ENCODE peak calls at places on chromosomes 6 and 20, in nine cellular contexts. One of them, this sample, is unnamed.

GRCh38 chr6:159042003-159042823 is 2.6 kb downstream of the TAGAP start:
- DNase-seq in ACHN: peak
- DNase-seq in NCI-H1092: peak
- DNase-seq in T-helper 2 cell: peak
- DNase-seq in CD8-positive, alpha-beta memory T cell: peak
- DNase-seq in activated T-cell treated with anti-CD3 and anti-CD28 coated beads for 1 hour: peak
- DNase-seq in putamen: peak
- DNase-seq in omental fat pad: no peak
- DNase-seq in fibroblast of the conjunctiva: peak
- DNase-seq in this sample: peak

GRCh38 chr6:144252289-144252688 is 32.8 kb upstream of the UTRN start:
- DNase-seq in CD8-positive, alpha-beta memory T cell: no peak
- DNase-seq in omental fat pad: no peak
- DNase-seq in putamen: no peak
- DNase-seq in ACHN: no peak
- DNase-seq in activated T-cell treated with anti-CD3 and anti-CD28 coated beads for 1 hour: no peak
- DNase-seq in NCI-H1092: no peak
- DNase-seq in T-helper 2 cell: no peak
- DNase-seq in fibroblast of the conjunctiva: no peak
- DNase-seq in this sample: no peak

GRCh38 chr20:59850018-59850641 is 83.3 kb downstream of the SYCP2 start:
- DNase-seq in NCI-H1092: no peak
- DNase-seq in fibroblast of the conjunctiva: peak
- DNase-seq in activated T-cell treated with anti-CD3 and anti-CD28 coated beads for 1 hour: no peak
- DNase-seq in CD8-positive, alpha-beta memory T cell: no peak
- DNase-seq in omental fat pad: no peak
- DNase-seq in T-helper 2 cell: no peak
- DNase-seq in ACHN: peak
- DNase-seq in putamen: no peak
- DNase-seq in this sample: no peak

GRCh38 chr20:17957505-17958325 is 10.9 kb downstream of the SNX5 start:
- DNase-seq in activated T-cell treated with anti-CD3 and anti-CD28 coated beads for 1 hour: no peak
- DNase-seq in T-helper 2 cell: no peak
- DNase-seq in omental fat pad: no peak
- DNase-seq in putamen: no peak
- DNase-seq in NCI-H1092: no peak
- DNase-seq in ACHN: no peak
- DNase-seq in fibroblast of the conjunctiva: no peak
- DNase-seq in CD8-positive, alpha-beta memory T cell: no peak
- DNase-seq in this sample: no peak

GRCh38 chr6:158707826-158708225 is 58.0 kb downstream of the SYTL3 start:
- DNase-seq in omental fat pad: no peak
- DNase-seq in CD8-positive, alpha-beta memory T cell: no peak
- DNase-seq in T-helper 2 cell: no peak
- DNase-seq in putamen: no peak
- DNase-seq in fibroblast of the conjunctiva: no peak
- DNase-seq in NCI-H1092: no peak
- DNase-seq in activated T-cell treated with anti-CD3 and anti-CD28 coated beads for 1 hour: no peak
- DNase-seq in ACHN: peak
- DNase-seq in this sample: no peak

GRCh38 chr6:169172435-169172834 is 81.2 kb downstream of the THBS2 start:
- DNase-seq in fibroblast of the conjunctiva: peak
- DNase-seq in T-helper 2 cell: no peak
- DNase-seq in ACHN: no peak
- DNase-seq in omental fat pad: no peak
- DNase-seq in activated T-cell treated with anti-CD3 and anti-CD28 coated beads for 1 hour: no peak
- DNase-seq in putamen: no peak
- DNase-seq in CD8-positive, alpha-beta memory T cell: no peak
- DNase-seq in NCI-H1092: no peak
- DNase-seq in this sample: no peak

GRCh38 chr6:2034256-2034655 is 211.1 kb downstream of the GMDS start:
- DNase-seq in fibroblast of the conjunctiva: no peak
- DNase-seq in CD8-positive, alpha-beta memory T cell: no peak
- DNase-seq in putamen: no peak
- DNase-seq in NCI-H1092: no peak
- DNase-seq in ACHN: no peak
- DNase-seq in omental fat pad: no peak
- DNase-seq in T-helper 2 cell: no peak
- DNase-seq in activated T-cell treated with anti-CD3 and anti-CD28 coated beads for 1 hour: no peak
- DNase-seq in this sample: no peak

GRCh38 chr20:62361799-62362589 is 5.1 kb downstream of the LAMA5 start:
- DNase-seq in ACHN: no peak
- DNase-seq in fibroblast of the conjunctiva: no peak
- DNase-seq in NCI-H1092: no peak
- DNase-seq in omental fat pad: no peak
- DNase-seq in CD8-positive, alpha-beta memory T cell: no peak
- DNase-seq in T-helper 2 cell: no peak
- DNase-seq in activated T-cell treated with anti-CD3 and anti-CD28 coated beads for 1 hour: no peak
- DNase-seq in putamen: no peak
- DNase-seq in this sample: no peak

GRCh38 chr6:41560440-41561192 is 14.4 kb downstream of the FOXP4 start:
- DNase-seq in T-helper 2 cell: peak
- DNase-seq in CD8-positive, alpha-beta memory T cell: peak
- DNase-seq in omental fat pad: no peak
- DNase-seq in activated T-cell treated with anti-CD3 and anti-CD28 coated beads for 1 hour: peak
- DNase-seq in fibroblast of the conjunctiva: no peak
- DNase-seq in putamen: no peak
- DNase-seq in NCI-H1092: no peak
- DNase-seq in ACHN: no peak
- DNase-seq in this sample: peak

GRCh38 chr6:89966250-89966588 is 72.0 kb downstream of the GJA10 start:
- DNase-seq in omental fat pad: no peak
- DNase-seq in T-helper 2 cell: no peak
- DNase-seq in fibroblast of the conjunctiva: peak
- DNase-seq in activated T-cell treated with anti-CD3 and anti-CD28 coated beads for 1 hour: no peak
- DNase-seq in putamen: no peak
- DNase-seq in ACHN: no peak
- DNase-seq in CD8-positive, alpha-beta memory T cell: no peak
- DNase-seq in NCI-H1092: no peak
- DNase-seq in this sample: no peak

GRCh38 chr6:16148498-16148897 is 19.6 kb downstream of the MYLIP start:
- DNase-seq in ACHN: peak
- DNase-seq in T-helper 2 cell: no peak
- DNase-seq in CD8-positive, alpha-beta memory T cell: no peak
- DNase-seq in activated T-cell treated with anti-CD3 and anti-CD28 coated beads for 1 hour: no peak
- DNase-seq in fibroblast of the conjunctiva: no peak
- DNase-seq in omental fat pad: no peak
- DNase-seq in putamen: no peak
- DNase-seq in NCI-H1092: no peak
- DNase-seq in this sample: no peak

GRCh38 chr6:106997392-106998257 is 23.1 kb upstream of the CD24 start:
- DNase-seq in ACHN: peak
- DNase-seq in CD8-positive, alpha-beta memory T cell: peak
- DNase-seq in activated T-cell treated with anti-CD3 and anti-CD28 coated beads for 1 hour: peak
- DNase-seq in fibroblast of the conjunctiva: peak
- DNase-seq in NCI-H1092: peak
- DNase-seq in omental fat pad: no peak
- DNase-seq in putamen: peak
- DNase-seq in T-helper 2 cell: no peak
- DNase-seq in this sample: peak

GRCh38 chr20:35299780-35300179 is 7.6 kb upstream of the FAM83C start:
- DNase-seq in putamen: no peak
- DNase-seq in fibroblast of the conjunctiva: no peak
- DNase-seq in T-helper 2 cell: no peak
- DNase-seq in CD8-positive, alpha-beta memory T cell: no peak
- DNase-seq in omental fat pad: no peak
- DNase-seq in NCI-H1092: no peak
- DNase-seq in ACHN: no peak
- DNase-seq in activated T-cell treated with anti-CD3 and anti-CD28 coated beads for 1 hour: no peak
- DNase-seq in this sample: no peak

GRCh38 chr6:108118791-108119211 is 44.3 kb upstream of the OSTM1 start:
- DNase-seq in omental fat pad: no peak
- DNase-seq in activated T-cell treated with anti-CD3 and anti-CD28 coated beads for 1 hour: no peak
- DNase-seq in T-helper 2 cell: no peak
- DNase-seq in NCI-H1092: no peak
- DNase-seq in fibroblast of the conjunctiva: no peak
- DNase-seq in ACHN: no peak
- DNase-seq in putamen: no peak
- DNase-seq in CD8-positive, alpha-beta memory T cell: no peak
- DNase-seq in this sample: no peak

GRCh38 chr6:24126586-24127192 is 674 bp downstream of the NRSN1 start:
- DNase-seq in fibroblast of the conjunctiva: peak
- DNase-seq in CD8-positive, alpha-beta memory T cell: no peak
- DNase-seq in putamen: no peak
- DNase-seq in omental fat pad: no peak
- DNase-seq in NCI-H1092: no peak
- DNase-seq in T-helper 2 cell: no peak
- DNase-seq in ACHN: peak
- DNase-seq in activated T-cell treated with anti-CD3 and anti-CD28 coated beads for 1 hour: no peak
- DNase-seq in this sample: no peak

GRCh38 chr6:166966268-166966667 is 9.9 kb upstream of the RNASET2 start:
- DNase-seq in ACHN: no peak
- DNase-seq in fibroblast of the conjunctiva: no peak
- DNase-seq in omental fat pad: no peak
- DNase-seq in NCI-H1092: no peak
- DNase-seq in T-helper 2 cell: no peak
- DNase-seq in CD8-positive, alpha-beta memory T cell: no peak
- DNase-seq in putamen: no peak
- DNase-seq in activated T-cell treated with anti-CD3 and anti-CD28 coated beads for 1 hour: no peak
- DNase-seq in this sample: no peak

This sample was measured in activated effector memory CD4-positive, alpha-beta T cell treated with Interleukin-2 at 50 U/mL for 16 hours.